ENCODE peak calls at places on chromosomes 3 and 15, in seven cellular contexts. M is T1000; W is HT1080; B is activated CD8-positive, alpha-beta T cell treated with anti-CD3 and anti-CD28 coated beads, Interleukin-2, amount 10 ng/mL, durations not matched to agents 7 days and 5 days; F is naive thymus-derived CD8-positive, alpha-beta T cell; L is lung microvascular endothelial cell; I is activated B cell treated with CpG ODN at 0.5 μM for 24 hours. T is an unnamed sample.

GRCh38 chr15:45689616-45690015 is 54.8 kb downstream of the SQOR start:
- DNase-seq in M (no peak), F (no peak), I (no peak), L (no peak), W (no peak), B (no peak), T (no peak)

GRCh38 chr3:16663852-16664712 is 58.9 kb upstream of the DAZL start:
- DNase-seq in L (no peak), F (no peak), B (no peak), W (no peak), M (no peak), I (no peak), T (no peak)

GRCh38 chr3:45719761-45720487 is 30.7 kb downstream of the SACM1L start:
- DNase-seq in W (no peak), M (no peak), B (no peak), I (no peak), L (no peak), F (no peak), T (no peak)

GRCh38 chr3:113271189-113271588 is 59.8 kb downstream of the BOC start:
- DNase-seq in M (no peak), F (no peak), B (no peak), W (no peak), L (no peak), I (no peak), T (no peak)

GRCh38 chr3:133749427-133750200 is 3.4 kb downstream of the TF start:
- DNase-seq in F (no peak), M (no peak), B (no peak), L (no peak), I (no peak), W (no peak), T (no peak)

GRCh38 chr3:149808209-149808829 is 4.7 kb upstream of the RNF13 start:
- DNase-seq in L (peak), B (peak), I (peak), W (peak), M (peak), F (peak), T (peak)

GRCh38 chr3:78659386-78659987 is 1108.3 kb downstream of the ROBO1 start:
- DNase-seq in M (peak), L (peak), W (peak), I (no peak), B (peak), F (no peak), T (peak)

GRCh38 chr3:12312010-12312409 is 23.1 kb downstream of the PPARG start:
- DNase-seq in F (no peak), W (no peak), L (no peak), B (no peak), M (no peak), I (no peak), T (no peak)

GRCh38 chr3:29064085-29064484 is 216.8 kb upstream of the RBMS3 start:
- DNase-seq in B (no peak), W (peak), F (no peak), I (no peak), L (no peak), M (no peak), T (no peak)

GRCh38 chr15:40217166-40217785 is 21.6 kb upstream of the PAK6 start:
- DNase-seq in W (peak), M (no peak), B (peak), I (no peak), F (no peak), L (peak), T (peak)

GRCh38 chr3:79086514-79086913 is 681.3 kb downstream of the ROBO1 start:
- DNase-seq in B (peak), I (no peak), F (no peak), W (peak), M (peak), L (peak), T (peak)

GRCh38 chr3:115581347-115582135 is 41.8 kb upstream of the GAP43 start:
- DNase-seq in B (no peak), W (peak), I (no peak), M (peak), F (no peak), L (no peak), T (no peak)

GRCh38 chr15:81000144-81000625 is 538 bp upstream of the TLNRD1 start:
- DNase-seq in L (no peak), M (no peak), I (no peak), B (peak), W (no peak), F (no peak), T (no peak)

GRCh38 chr3:178381971-178382370 is 154.3 kb upstream of the KCNMB2 start:
- DNase-seq in M (no peak), W (no peak), B (no peak), I (no peak), L (no peak), F (no peak), T (no peak)

GRCh38 chr3:43378066-43378935 is 92.0 kb downstream of the SNRK start:
- DNase-seq in B (peak), F (peak), W (peak), L (no peak), M (no peak), I (no peak), T (peak)

GRCh38 chr15:84911879-84912660 is 27.6 kb downstream of the SLC28A1 start:
- DNase-seq in W (peak), I (no peak), M (peak), L (peak), B (no peak), F (no peak), T (no peak)

GRCh38 chr3:107798381-107798780 is 275.6 kb downstream of the BBX start:
- DNase-seq in I (no peak), L (peak), M (no peak), W (no peak), F (no peak), B (no peak), T (no peak)

GRCh38 chr3:65751123-65751700 is 287.5 kb downstream of the MAGI1 start:
- DNase-seq in M (no peak), W (peak), B (no peak), F (no peak), L (peak), I (no peak), T (no peak)

T was measured in Jurkat, Clone E6-1.